ENCODE peak calls at places on chromosomes 13 and 19, in ten cellular contexts. H, X, C, N, K, M, L, O, B and V are unnamed samples.

GRCh38 chr13:78323848-78324247 is 279.5 kb downstream of the POU4F1 start:
- DNase-seq in L (no peak), N (peak; percentile 84), M (peak; percentile 67), O (no peak), K (no peak), H (no peak), X (no peak), B (no peak), C (peak; percentile 55), V (no peak)

GRCh38 chr19:1233361-1233667 is 4.5 kb downstream of the CBARP start:
- DNase-seq in B (no peak), K (no peak), H (no peak), L (no peak), M (no peak), N (no peak), X (no peak), C (no peak), O (no peak), V (no peak)

GRCh38 chr13:21742041-21742440 is 71.2 kb downstream of the FGF9 start:
- DNase-seq in H (no peak), K (no peak), L (no peak), C (no peak), X (no peak), O (no peak), M (no peak), B (no peak), N (no peak), V (no peak)

GRCh38 chr13:59384154-59384553 is 779.6 kb downstream of the DIAPH3 start:
- DNase-seq in X (no peak), H (no peak), L (no peak), M (no peak), B (no peak), O (no peak), N (no peak), C (peak; percentile 20), K (no peak), V (no peak)

GRCh38 chr19:40811478-40812341 is 12.7 kb downstream of the EGLN2 start:
- DNase-seq in K (no peak), C (no peak), H (no peak), B (no peak), N (no peak), M (no peak), X (no peak), O (no peak), L (no peak), V (no peak)

GRCh38 chr19:3153286-3154230 is 17.7 kb downstream of the GNA15 start:
- DNase-seq in M (no peak), B (no peak), O (no peak), X (no peak), L (no peak), K (no peak), C (no peak), H (no peak), N (no peak), V (no peak)

GRCh38 chr13:102191951-102192461 is 209.8 kb downstream of the FGF14 start:
- DNase-seq in H (no peak), O (no peak), C (no peak), L (no peak), X (no peak), N (peak; percentile 75), K (no peak), B (peak; percentile 17), M (peak; percentile 51), V (no peak)

GRCh38 chr13:24905242-24905641 is 141.3 kb downstream of the RNF17 start:
- DNase-seq in H (no peak), L (no peak), N (peak; percentile 40), C (no peak), X (no peak), M (peak; percentile 52), O (no peak), B (no peak), K (no peak), V (no peak)

GRCh38 chr13:106103779-106104178 is 431.7 kb downstream of the EFNB2 start:
- DNase-seq in X (no peak), M (peak; percentile 83), C (no peak), N (no peak), L (no peak), O (no peak), K (no peak), H (no peak), B (no peak), V (no peak)

GRCh38 chr19:58085348-58085875 is 12.6 kb downstream of the ZSCAN18 start:
- DNase-seq in B (no peak), C (no peak), L (no peak), N (no peak), O (no peak), M (no peak), X (no peak), K (no peak), H (no peak), V (no peak)

GRCh38 chr19:3346677-3347353 is 19.6 kb upstream of the NFIC start:
- DNase-seq in N (no peak), K (no peak), X (no peak), C (peak; percentile 37), O (peak; percentile 70), L (no peak), H (peak; percentile 86), B (no peak), M (no peak), V (no peak)

GRCh38 chr19:55492362-55492944 is 4.2 kb downstream of the SSC5D start:
- DNase-seq in K (no peak), N (no peak), O (no peak), C (no peak), X (no peak), M (no peak), B (no peak), H (no peak), L (no peak), V (no peak)

GRCh38 chr13:29587645-29588044 is 7.8 kb downstream of the SLC7A1 start:
- DNase-seq in C (no peak), K (no peak), X (no peak), B (no peak), L (no peak), O (peak; percentile 80), N (peak; percentile 33), H (no peak), M (no peak), V (no peak)

GRCh38 chr13:40813662-40814454 is 24.4 kb downstream of the SLC25A15 start:
- DNase-seq in N (peak; percentile 14), K (no peak), L (no peak), C (peak; percentile 42), M (peak; percentile 53), H (no peak), O (no peak), B (no peak), X (no peak), V (no peak)

GRCh38 chr13:113013303-113013702 is 44.3 kb downstream of the MCF2L start:
- DNase-seq in C (no peak), X (no peak), B (no peak), K (no peak), N (peak; percentile 16), O (no peak), L (no peak), M (peak; percentile 75), H (no peak), V (no peak)

GRCh38 chr19:53511933-53512374 is 26.0 kb upstream of the ZNF331 start:
- DNase-seq in K (no peak), C (peak; percentile 62), H (no peak), B (no peak), N (peak; percentile 68), L (peak; percentile 32), O (peak; percentile 75), X (peak; percentile 63), M (peak; percentile 63), V (no peak)

GRCh38 chr19:13058951-13059660 is 43.6 kb downstream of the LYL1 start:
- DNase-seq in K (no peak), N (no peak), M (no peak), X (no peak), C (no peak), O (peak; percentile 51), B (no peak), H (no peak), L (no peak), V (no peak)

GRCh38 chr19:16066611-16067104 is 9.6 kb upstream of the TPM4 start:
- DNase-seq in N (peak; percentile 59), C (peak; percentile 87), L (peak; percentile 47), M (peak; percentile 80), B (peak; percentile 42), O (peak; percentile 74), X (peak; percentile 67), K (no peak), H (no peak), V (peak; percentile 92)

GRCh38 chr13:93473441-93474270 is 247.0 kb downstream of the GPC6 start:
- DNase-seq in C (no peak), O (no peak), K (no peak), X (no peak), B (no peak), H (no peak), L (no peak), N (no peak), M (no peak), V (no peak)

GRCh38 chr13:79470666-79471065 is 10.3 kb upstream of the NDFIP2 start:
- DNase-seq in X (no peak), H (no peak), O (no peak), K (no peak), L (no peak), M (no peak), C (no peak), B (no peak), N (no peak), V (no peak)

GRCh38 chr19:50333235-50333736 is 4.1 kb upstream of the KCNC3 start:
- DNase-seq in K (no peak), M (peak; percentile 96), X (peak; percentile 98), O (peak; percentile 93), B (no peak), H (peak; percentile 91), L (peak; percentile 86), C (peak; percentile 95), N (peak; percentile 81), V (no peak)

GRCh38 chr13:80012281-80012680 is 328.6 kb downstream of the SPRY2 start:
- DNase-seq in M (peak; percentile 26), O (peak; percentile 15), L (no peak), H (no peak), X (no peak), C (peak; percentile 20), N (no peak), B (no peak), K (no peak), V (no peak)

GRCh38 chr13:106818971-106819370 is 251.0 kb upstream of the ARGLU1 start:
- DNase-seq in B (no peak), M (no peak), L (no peak), N (no peak), K (no peak), O (no peak), H (no peak), C (no peak), X (no peak), V (no peak)

GRCh38 chr19:49533551-49534488 is 6.0 kb downstream of the RCN3 start:
- DNase-seq in H (peak; percentile 91), N (peak; percentile 70), X (peak; percentile 88), L (peak; percentile 83), M (peak; percentile 68), O (peak; percentile 79), K (no peak), B (no peak), C (peak; percentile 65), V (no peak)

GRCh38 chr13:97659602-97660001 is 225.6 kb downstream of the RAP2A start:
- DNase-seq in C (peak; percentile 47), X (no peak), B (no peak), H (peak; percentile 25), N (no peak), L (no peak), M (no peak), K (no peak), O (peak; percentile 18), V (no peak)